ENCODE peak calls at places on chromosome 18, in five cellular contexts. T is OCI-LY7, B is natural killer cell, Y is esophagus squamous epithelium, K is AG04450. P is an unnamed sample.

GRCh38 chr18:12744103-12744502 is 41.3 kb downstream of the PSMG2 start:
- DNase-seq in Y (no peak), B (no peak), K (peak), T (peak), P (no peak)

GRCh38 chr18:23645561-23645960 is 17.1 kb downstream of the ANKRD29 start:
- DNase-seq in T (no peak), K (no peak), Y (no peak), B (no peak), P (no peak)

GRCh38 chr18:58781627-58782194 is 83.0 kb upstream of the ZNF532 start:
- DNase-seq in Y (peak), T (peak), B (peak), K (no peak), P (peak)

GRCh38 chr18:59501876-59502221 is 142.8 kb upstream of the LMAN1 start:
- DNase-seq in Y (no peak), T (no peak), B (no peak), K (no peak), P (no peak)

GRCh38 chr18:67935638-67936037 is 419.1 kb upstream of the DSEL start:
- DNase-seq in T (no peak), B (no peak), K (no peak), Y (no peak), P (no peak)

GRCh38 chr18:60893331-60894114 is 439.7 kb upstream of the CDH20 start:
- DNase-seq in T (no peak), B (no peak), K (no peak), Y (no peak), P (no peak)

GRCh38 chr18:49922228-49922627 is 108.9 kb upstream of the ACAA2 start:
- DNase-seq in B (no peak), T (no peak), K (no peak), Y (no peak), P (no peak)

GRCh38 chr18:50013363-50014138 is 181.4 kb downstream of the MYO5B start:
- DNase-seq in K (no peak), B (no peak), Y (no peak), T (no peak), P (no peak)

GRCh38 chr18:36568487-36568886 is 260.3 kb downstream of the TPGS2 start:
- DNase-seq in Y (no peak), K (no peak), B (no peak), T (no peak), P (no peak)

GRCh38 chr18:31554776-31555175 is 36.9 kb upstream of the TTR start:
- DNase-seq in K (no peak), T (no peak), B (no peak), Y (no peak), P (no peak)

GRCh38 chr18:78722391-78722790 is 257.2 kb upstream of the SALL3 start:
- DNase-seq in B (no peak), T (no peak), K (no peak), Y (no peak), P (no peak)

GRCh38 chr18:79366177-79367094 is 29.3 kb upstream of the NFATC1 start:
- DNase-seq in Y (no peak), K (peak), B (no peak), T (no peak), P (no peak)

GRCh38 chr18:75127143-75128021 is 81.6 kb downstream of the PTGR3 start:
- DNase-seq in B (no peak), K (no peak), T (no peak), Y (no peak), P (no peak)

GRCh38 chr18:14924226-14924625 is 176.3 kb downstream of the ANKRD30B start:
- DNase-seq in B (no peak), K (no peak), Y (no peak), T (no peak), P (no peak)

GRCh38 chr18:74480149-74480651 is 16.0 kb upstream of the CNDP2 start:
- DNase-seq in T (no peak), Y (no peak), B (no peak), K (no peak), P (no peak)

GRCh38 chr18:3538954-3539617 is 89.1 kb downstream of the TGIF1 start:
- DNase-seq in K (no peak), Y (no peak), T (no peak), B (no peak), P (no peak)

GRCh38 chr18:61335737-61336555 is 2.7 kb downstream of the CDH20 start:
- DNase-seq in K (no peak), T (no peak), B (no peak), Y (no peak), P (no peak)

GRCh38 chr18:59748628-59749360 is 51.6 kb upstream of the CCBE1 start:
- DNase-seq in B (no peak), K (no peak), Y (no peak), T (no peak), P (no peak)

GRCh38 chr18:70380915-70381896 is 92.4 kb downstream of the SOCS6 start:
- DNase-seq in B (no peak), K (no peak), Y (no peak), T (no peak), P (no peak)

GRCh38 chr18:22171839-22172582 is 2.6 kb downstream of the GATA6 start:
- DNase-seq in T (no peak), K (no peak), B (no peak), Y (no peak), P (no peak)

GRCh38 chr18:21978546-21979170 is 190.7 kb upstream of the GATA6 start:
- DNase-seq in Y (no peak), K (no peak), T (no peak), B (no peak), P (no peak)

GRCh38 chr18:44589709-44590108 is 91.0 kb upstream of the SETBP1 start:
- DNase-seq in K (no peak), T (no peak), Y (no peak), B (no peak), P (no peak)

GRCh38 chr18:25229080-25229479 is 122.9 kb downstream of the ZNF521 start:
- DNase-seq in B (no peak), K (peak), Y (no peak), T (no peak), P (no peak)

GRCh38 chr18:57801379-57802165 is 1.5 kb downstream of the ATP8B1 start:
- DNase-seq in Y (no peak), K (no peak), B (no peak), T (no peak), P (no peak)

GRCh38 chr18:59915606-59916005 is 15.8 kb downstream of the PMAIP1 start:
- DNase-seq in B (no peak), T (no peak), Y (no peak), K (no peak), P (no peak)

DNA sequence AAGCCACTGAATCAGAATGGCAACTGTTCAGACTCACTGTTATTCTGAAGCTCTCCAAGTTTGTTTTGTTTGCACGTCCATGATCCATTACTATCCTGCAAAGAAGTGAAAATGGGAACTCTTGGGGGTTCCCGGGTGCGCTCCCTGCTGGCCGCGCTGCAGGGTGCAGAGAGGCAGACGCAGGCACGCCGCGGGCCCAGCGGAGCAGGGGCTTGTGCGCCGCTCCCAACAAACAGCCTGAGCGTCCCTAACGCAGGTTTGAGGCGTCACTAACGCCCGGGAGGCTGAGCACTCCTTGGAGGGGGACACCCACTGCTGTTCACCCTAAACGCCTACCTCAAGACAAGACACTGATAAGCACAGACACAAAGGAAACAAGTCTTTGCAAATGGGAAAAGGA is 14.3 kb upstream of the PIEZO2 start:
- DNase-seq in Y (no peak), K (no peak), T (no peak), B (no peak), P (no peak)
- TF ChIP-seq CTCF in Y (peak), K (peak), T (peak), B (no peak), P (no peak)

DNA sequence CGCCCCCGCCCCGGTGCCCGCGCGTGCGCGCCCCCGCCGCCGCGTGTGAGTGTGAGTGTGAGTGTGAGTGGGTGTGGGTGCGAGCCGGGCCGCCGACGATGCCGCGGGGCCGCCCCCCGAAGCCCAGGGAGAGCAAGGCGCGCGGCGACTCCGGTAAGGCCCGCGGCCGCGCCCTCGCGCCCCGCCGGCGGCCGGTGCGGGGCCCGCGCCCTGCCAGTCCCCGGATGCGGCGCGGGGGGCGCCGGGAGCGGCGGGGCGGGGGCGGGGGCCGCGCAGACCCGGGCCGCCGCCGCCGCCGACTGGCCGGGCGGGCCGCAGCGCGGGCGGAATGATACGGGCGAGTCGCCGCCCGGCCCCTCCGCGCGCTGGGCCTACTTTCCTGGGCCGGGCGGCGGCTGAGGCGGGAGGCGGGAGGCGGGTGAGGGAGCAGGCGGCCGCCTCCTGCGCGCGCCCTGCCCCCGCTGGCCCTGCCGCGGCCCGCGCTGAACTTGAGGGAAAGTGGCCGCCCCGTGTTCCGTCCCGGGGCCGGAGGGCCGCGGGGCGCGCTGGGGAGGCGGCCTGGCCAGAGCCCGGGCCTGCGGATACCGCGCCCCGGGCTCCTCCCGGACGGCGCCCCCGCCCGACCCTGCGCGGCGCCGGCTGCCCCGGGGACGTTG is at the start of gene ZNF236:
- DNase-seq in B (peak), Y (no peak), T (peak), K (peak), P (peak)
- TF ChIP-seq CTCF in B (no peak), Y (no peak), T (no peak), K (no peak), P (no peak)

GRCh38 chr18:35511833-35512232 is 14.1 kb upstream of the INO80C start:
- DNase-seq in B (no peak), T (no peak), Y (no peak), K (no peak), P (no peak)
- TF ChIP-seq CTCF in B (no peak), T (peak), Y (no peak), K (peak), P (no peak)

GRCh38 chr18:26771524-26771923 is 94.0 kb downstream of the AQP4 start:
- DNase-seq in Y (no peak), T (no peak), B (no peak), K (no peak), P (no peak)
- TF ChIP-seq CTCF in Y (peak), T (peak), B (no peak), K (no peak), P (no peak)

GRCh38 chr18:10264260-10264659 is 190.2 kb upstream of the APCDD1 start:
- DNase-seq in Y (no peak), K (no peak), B (no peak), T (no peak), P (no peak)

GRCh38 chr18:10252952-10253680 is 201.3 kb upstream of the APCDD1 start:
- DNase-seq in T (no peak), Y (no peak), K (no peak), B (no peak), P (no peak)

GRCh38 chr18:10259934-10260333 is 194.5 kb upstream of the APCDD1 start:
- DNase-seq in K (no peak), T (no peak), Y (no peak), B (no peak), P (no peak)

GRCh38 chr18:10261315-10262276 is 192.8 kb upstream of the APCDD1 start:
- DNase-seq in B (no peak), Y (no peak), K (no peak), T (no peak), P (no peak)

DNA sequence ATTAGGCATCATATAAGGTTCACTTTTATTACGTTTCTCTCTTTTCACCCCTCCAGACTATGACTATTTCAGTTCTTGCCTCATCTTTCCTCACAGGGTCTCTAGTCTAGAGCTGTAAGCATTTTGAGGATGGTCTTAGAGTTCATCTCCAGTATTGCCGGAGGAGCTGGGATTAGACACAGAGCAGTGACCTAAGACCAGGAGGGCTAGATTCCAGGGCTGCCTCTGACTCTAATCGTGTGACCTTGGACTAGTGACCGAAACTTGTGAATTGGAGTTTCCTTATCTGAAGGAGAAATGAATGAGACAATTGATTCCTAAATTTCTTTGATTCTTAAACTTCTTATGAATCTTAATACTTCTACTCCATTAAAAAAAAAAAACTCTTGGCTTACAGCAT is 195.4 kb upstream of the APCDD1 start:
- DNase-seq in Y (no peak), B (no peak), T (no peak), K (no peak), P (no peak)
- TF ChIP-seq CTCF in Y (no peak), B (no peak), T (no peak), K (no peak), P (no peak)

GRCh38 chr18:27005589-27005988 is 140.1 kb upstream of the AQP4 start:
- DNase-seq in T (peak), K (no peak), Y (no peak), B (no peak), P (no peak)
- TF ChIP-seq CTCF in T (peak), K (no peak), Y (peak), B (no peak), P (no peak)

P was measured in activated B cell treated with CpG ODN at 0.5 μM for 24 hours.